ENCODE peak calls at places on chromosomes 3 and 15, in nine cellular contexts. One of them, this sample, is unnamed.

GRCh38 chr3:108093616-108094015 is 2.8 kb upstream of the CD47 start:
- DNase-seq in neural progenitor cell: no peak
- DNase-seq in cardiac muscle cell: no peak
- DNase-seq in CD8-positive, alpha-beta memory T cell: no peak
- DNase-seq in AG04450: no peak
- DNase-seq in A549: no peak
- DNase-seq in ovary: no peak
- DNase-seq in left lung: no peak
- DNase-seq in SK-N-MC: no peak
- DNase-seq in this sample: no peak

GRCh38 chr3:59265566-59265965 is 215.7 kb upstream of the CFAP20DC start:
- DNase-seq in left lung: no peak
- DNase-seq in neural progenitor cell: no peak
- DNase-seq in AG04450: no peak
- DNase-seq in CD8-positive, alpha-beta memory T cell: no peak
- DNase-seq in SK-N-MC: no peak
- DNase-seq in A549: no peak
- DNase-seq in ovary: no peak
- DNase-seq in cardiac muscle cell: no peak
- DNase-seq in this sample: no peak

GRCh38 chr3:110608566-110608965 is 463.1 kb upstream of the NECTIN3 start:
- DNase-seq in cardiac muscle cell: no peak
- DNase-seq in CD8-positive, alpha-beta memory T cell: no peak
- DNase-seq in AG04450: no peak
- DNase-seq in neural progenitor cell: no peak
- DNase-seq in A549: no peak
- DNase-seq in left lung: no peak
- DNase-seq in SK-N-MC: no peak
- DNase-seq in ovary: no peak
- DNase-seq in this sample: no peak

GRCh38 chr3:151379083-151379734 is 5.3 kb downstream of the P2RY12 start:
- DNase-seq in left lung: no peak
- DNase-seq in AG04450: no peak
- DNase-seq in CD8-positive, alpha-beta memory T cell: no peak
- DNase-seq in ovary: peak; percentile 49
- DNase-seq in neural progenitor cell: peak; percentile 65
- DNase-seq in cardiac muscle cell: peak; percentile 46
- DNase-seq in SK-N-MC: no peak
- DNase-seq in A549: peak; percentile 29
- DNase-seq in this sample: no peak

GRCh38 chr15:83092309-83092976 is 15.0 kb upstream of the TM6SF1 start:
- DNase-seq in neural progenitor cell: no peak
- DNase-seq in left lung: no peak
- DNase-seq in ovary: no peak
- DNase-seq in cardiac muscle cell: peak; percentile 57
- DNase-seq in A549: no peak
- DNase-seq in SK-N-MC: no peak
- DNase-seq in CD8-positive, alpha-beta memory T cell: no peak
- DNase-seq in AG04450: peak; percentile 18
- DNase-seq in this sample: peak; percentile 41

GRCh38 chr15:41940441-41940857 is 31.9 kb downstream of the EHD4 start:
- DNase-seq in cardiac muscle cell: no peak
- DNase-seq in SK-N-MC: no peak
- DNase-seq in left lung: peak; percentile 74
- DNase-seq in CD8-positive, alpha-beta memory T cell: peak; percentile 68
- DNase-seq in ovary: no peak
- DNase-seq in AG04450: no peak
- DNase-seq in neural progenitor cell: no peak
- DNase-seq in A549: peak; percentile 38
- DNase-seq in this sample: peak; percentile 87

GRCh38 chr15:38254065-38254883 is 1.6 kb downstream of the SPRED1 start:
- DNase-seq in A549: peak; percentile 60
- DNase-seq in CD8-positive, alpha-beta memory T cell: peak; percentile 58
- DNase-seq in AG04450: no peak
- DNase-seq in neural progenitor cell: peak; percentile 53
- DNase-seq in left lung: no peak
- DNase-seq in SK-N-MC: no peak
- DNase-seq in ovary: no peak
- DNase-seq in cardiac muscle cell: peak; percentile 67
- DNase-seq in this sample: no peak

GRCh38 chr3:134809412-134810051 is 14.5 kb downstream of the EPHB1 start:
- DNase-seq in cardiac muscle cell: no peak
- DNase-seq in A549: no peak
- DNase-seq in CD8-positive, alpha-beta memory T cell: no peak
- DNase-seq in AG04450: no peak
- DNase-seq in SK-N-MC: no peak
- DNase-seq in neural progenitor cell: peak; percentile 42
- DNase-seq in left lung: no peak
- DNase-seq in ovary: no peak
- DNase-seq in this sample: no peak

DNA sequence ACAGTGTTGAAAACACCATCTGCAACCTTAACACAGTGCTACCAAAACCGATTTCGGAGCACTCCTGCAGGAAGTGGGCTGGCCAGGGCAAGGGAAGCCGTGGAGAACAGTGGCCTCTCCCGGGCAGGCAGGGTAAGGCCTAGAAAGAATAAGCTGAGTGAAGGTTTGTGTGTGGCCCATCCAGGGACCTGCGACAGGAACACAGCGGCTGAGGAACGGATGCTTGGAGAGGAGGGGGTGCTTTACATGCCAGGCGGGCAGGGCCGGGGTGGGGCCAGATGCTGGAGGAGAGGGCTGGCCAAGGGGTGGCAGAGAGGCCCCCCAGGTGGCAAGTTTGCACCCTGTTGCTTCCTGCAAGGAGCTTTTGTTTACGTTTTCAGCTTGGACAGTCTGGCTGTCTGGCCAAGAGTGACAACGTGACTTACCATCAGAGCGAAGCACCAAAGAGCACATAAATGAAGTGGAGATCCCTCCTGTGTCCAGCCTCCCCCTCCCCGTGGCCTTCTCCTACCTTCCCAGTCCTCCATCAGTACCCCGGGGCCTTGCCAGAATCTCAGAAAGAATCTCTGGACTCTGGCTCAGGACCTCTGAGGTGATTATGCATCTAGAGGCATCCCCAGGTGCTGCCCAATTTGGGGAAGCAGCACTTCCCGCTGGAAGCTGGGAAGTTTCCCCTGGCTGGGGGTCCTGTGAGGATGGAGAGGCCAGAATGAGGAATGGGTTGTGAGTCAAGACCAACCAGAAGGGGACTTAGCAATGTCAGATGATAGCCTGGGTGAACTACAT is 156.4 kb downstream of the PGPEP1L start:
- DNase-seq in SK-N-MC: no peak
- DNase-seq in AG04450: no peak
- DNase-seq in left lung: peak; percentile 89
- DNase-seq in neural progenitor cell: peak; percentile 85
- DNase-seq in CD8-positive, alpha-beta memory T cell: peak; percentile 76
- DNase-seq in ovary: peak; percentile 77
- DNase-seq in A549: peak; percentile 89
- DNase-seq in cardiac muscle cell: peak; percentile 82
- DNase-seq in this sample: no peak
- H3K27ac ChIP-seq in SK-N-MC: peak overlapping the region; percentile 88
- H3K27ac ChIP-seq in AG04450: peak overlapping the region; percentile 80
- H3K27ac ChIP-seq in left lung: peak overlapping the region; percentile 94
- H3K27ac ChIP-seq in neural progenitor cell: no peak overlapping the region
- H3K27ac ChIP-seq in CD8-positive, alpha-beta memory T cell: peak overlapping the region; percentile 28
- H3K27ac ChIP-seq in ovary: peak overlapping the region; percentile 86
- H3K27ac ChIP-seq in A549: peak overlapping the region; percentile 95
- H3K27ac ChIP-seq in cardiac muscle cell: no peak overlapping the region
- H3K27ac ChIP-seq in this sample: peak overlapping the region; percentile 71

DNA sequence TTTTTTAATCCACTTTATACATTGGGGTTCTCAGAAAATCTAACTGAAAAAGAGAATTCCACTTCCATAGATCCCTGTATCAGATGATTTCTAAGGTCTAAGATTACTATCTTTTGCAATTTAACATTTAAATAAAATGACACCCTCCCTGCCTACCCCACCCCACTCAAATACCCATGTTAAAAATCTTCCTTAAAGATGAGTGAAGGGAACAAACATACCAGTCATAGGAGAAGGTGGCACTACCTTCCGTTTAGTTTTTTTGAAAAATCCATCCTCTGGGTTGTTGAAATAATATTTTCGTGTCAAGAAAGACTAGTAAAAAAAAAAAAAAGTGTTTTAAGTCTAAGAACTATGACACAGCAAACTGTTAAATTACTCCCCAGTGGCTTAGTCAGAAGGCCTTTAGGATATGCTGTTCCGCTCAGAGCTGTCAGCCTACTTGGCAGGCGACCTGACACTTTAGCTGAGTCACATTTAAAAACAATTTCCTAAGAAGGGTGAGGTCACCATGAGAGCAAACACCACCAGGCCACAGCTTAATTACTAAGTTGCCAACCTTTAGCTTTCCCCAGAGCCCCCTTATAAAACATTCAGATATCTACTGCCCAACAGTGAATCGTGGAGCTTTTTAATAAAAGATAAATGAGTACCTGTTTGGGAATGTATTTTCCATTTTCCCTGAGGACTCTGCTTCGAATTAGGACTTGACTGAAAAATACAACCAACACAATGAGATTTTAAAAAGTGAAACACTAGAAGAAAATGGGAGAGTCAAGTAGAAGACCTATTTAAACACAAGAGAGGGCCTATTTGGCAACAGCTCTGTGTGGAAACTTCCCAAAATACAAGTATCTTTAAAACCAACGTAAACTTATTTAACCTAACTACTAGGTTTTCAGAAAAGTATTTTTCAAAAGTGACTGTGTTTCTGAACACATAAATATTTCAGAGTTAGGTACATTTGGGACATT is 9.6 kb downstream of the EMC3 start:
- DNase-seq in SK-N-MC: no peak
- DNase-seq in cardiac muscle cell: no peak
- DNase-seq in left lung: no peak
- DNase-seq in ovary: peak; percentile 52
- DNase-seq in AG04450: peak; percentile 87
- DNase-seq in A549: peak; percentile 93
- DNase-seq in CD8-positive, alpha-beta memory T cell: no peak
- DNase-seq in neural progenitor cell: no peak
- DNase-seq in this sample: peak; percentile 91
- H3K27ac ChIP-seq in SK-N-MC: peak overlapping the region; percentile 54
- H3K27ac ChIP-seq in cardiac muscle cell: peak overlapping the region; percentile 32
- H3K27ac ChIP-seq in left lung: peak overlapping the region; percentile 61
- H3K27ac ChIP-seq in ovary: no peak overlapping the region
- H3K27ac ChIP-seq in AG04450: peak overlapping the region; percentile 54
- H3K27ac ChIP-seq in A549: peak overlapping the region; percentile 83
- H3K27ac ChIP-seq in CD8-positive, alpha-beta memory T cell: peak overlapping the region; percentile 77
- H3K27ac ChIP-seq in neural progenitor cell: no peak overlapping the region
- H3K27ac ChIP-seq in this sample: peak overlapping the region; percentile 49

GRCh38 chr3:66371432-66371831 is 129.4 kb downstream of the LRIG1 start:
- DNase-seq in A549: no peak
- DNase-seq in AG04450: no peak
- DNase-seq in CD8-positive, alpha-beta memory T cell: no peak
- DNase-seq in SK-N-MC: no peak
- DNase-seq in ovary: no peak
- DNase-seq in neural progenitor cell: no peak
- DNase-seq in left lung: no peak
- DNase-seq in cardiac muscle cell: no peak
- DNase-seq in this sample: no peak

GRCh38 chr3:66372681-66373350 is 128.0 kb downstream of the LRIG1 start:
- DNase-seq in cardiac muscle cell: peak; percentile 27
- DNase-seq in AG04450: no peak
- DNase-seq in neural progenitor cell: peak; percentile 59
- DNase-seq in SK-N-MC: no peak
- DNase-seq in A549: peak; percentile 9
- DNase-seq in left lung: no peak
- DNase-seq in CD8-positive, alpha-beta memory T cell: peak; percentile 84
- DNase-seq in ovary: no peak
- DNase-seq in this sample: no peak

GRCh38 chr3:66366747-66367146 is 134.1 kb downstream of the LRIG1 start:
- DNase-seq in CD8-positive, alpha-beta memory T cell: no peak
- DNase-seq in A549: no peak
- DNase-seq in SK-N-MC: no peak
- DNase-seq in neural progenitor cell: no peak
- DNase-seq in AG04450: no peak
- DNase-seq in cardiac muscle cell: no peak
- DNase-seq in left lung: no peak
- DNase-seq in ovary: no peak
- DNase-seq in this sample: no peak

GRCh38 chr3:66367979-66368378 is 132.8 kb downstream of the LRIG1 start:
- DNase-seq in AG04450: no peak
- DNase-seq in neural progenitor cell: no peak
- DNase-seq in ovary: no peak
- DNase-seq in A549: no peak
- DNase-seq in cardiac muscle cell: no peak
- DNase-seq in SK-N-MC: no peak
- DNase-seq in left lung: no peak
- DNase-seq in CD8-positive, alpha-beta memory T cell: no peak
- DNase-seq in this sample: no peak

DNA sequence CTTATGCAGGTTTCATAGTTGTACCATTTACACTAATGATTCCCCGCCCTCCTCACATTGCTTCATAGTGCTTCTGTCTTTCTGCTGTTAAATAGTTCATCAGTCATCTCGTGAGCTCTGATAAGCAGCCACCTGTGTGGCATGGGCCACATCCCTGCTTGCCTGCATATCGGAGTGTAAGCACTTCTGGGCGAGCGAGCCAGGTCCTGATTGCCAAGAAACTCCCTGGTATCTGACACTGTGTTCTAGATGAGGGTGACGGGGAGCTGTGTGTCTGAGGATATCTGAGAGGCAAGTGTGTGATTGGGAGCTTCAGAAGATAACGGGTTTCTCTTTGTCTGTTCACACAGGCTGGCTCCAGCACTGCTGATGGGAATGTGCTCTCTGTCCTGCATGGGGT is 130.6 kb downstream of the LRIG1 start:
- DNase-seq in SK-N-MC: no peak
- DNase-seq in CD8-positive, alpha-beta memory T cell: no peak
- DNase-seq in neural progenitor cell: no peak
- DNase-seq in ovary: no peak
- DNase-seq in left lung: no peak
- DNase-seq in AG04450: no peak
- DNase-seq in cardiac muscle cell: no peak
- DNase-seq in A549: no peak
- DNase-seq in this sample: no peak
- H3K27ac ChIP-seq in SK-N-MC: no peak overlapping the region
- H3K27ac ChIP-seq in CD8-positive, alpha-beta memory T cell: no peak overlapping the region
- H3K27ac ChIP-seq in neural progenitor cell: no peak overlapping the region
- H3K27ac ChIP-seq in ovary: no peak overlapping the region
- H3K27ac ChIP-seq in left lung: no peak overlapping the region
- H3K27ac ChIP-seq in AG04450: no peak overlapping the region
- H3K27ac ChIP-seq in cardiac muscle cell: no peak overlapping the region
- H3K27ac ChIP-seq in A549: no peak overlapping the region
- H3K27ac ChIP-seq in this sample: no peak overlapping the region

GRCh38 chr3:23438657-23439056 is 235.5 kb downstream of the UBE2E2 start:
- DNase-seq in neural progenitor cell: no peak
- DNase-seq in left lung: no peak
- DNase-seq in SK-N-MC: no peak
- DNase-seq in A549: no peak
- DNase-seq in cardiac muscle cell: no peak
- DNase-seq in AG04450: no peak
- DNase-seq in ovary: no peak
- DNase-seq in CD8-positive, alpha-beta memory T cell: no peak
- DNase-seq in this sample: no peak

GRCh38 chr3:23435318-23435717 is 232.2 kb downstream of the UBE2E2 start:
- DNase-seq in cardiac muscle cell: no peak
- DNase-seq in AG04450: no peak
- DNase-seq in left lung: no peak
- DNase-seq in neural progenitor cell: no peak
- DNase-seq in A549: no peak
- DNase-seq in SK-N-MC: no peak
- DNase-seq in ovary: no peak
- DNase-seq in CD8-positive, alpha-beta memory T cell: no peak
- DNase-seq in this sample: no peak

GRCh38 chr3:23439080-23439479 is 236.0 kb downstream of the UBE2E2 start:
- DNase-seq in ovary: no peak
- DNase-seq in CD8-positive, alpha-beta memory T cell: no peak
- DNase-seq in left lung: no peak
- DNase-seq in A549: no peak
- DNase-seq in SK-N-MC: no peak
- DNase-seq in AG04450: no peak
- DNase-seq in cardiac muscle cell: no peak
- DNase-seq in neural progenitor cell: no peak
- DNase-seq in this sample: no peak

GRCh38 chr3:23431759-23432158 is 228.6 kb downstream of the UBE2E2 start:
- DNase-seq in A549: no peak
- DNase-seq in CD8-positive, alpha-beta memory T cell: no peak
- DNase-seq in ovary: no peak
- DNase-seq in cardiac muscle cell: no peak
- DNase-seq in neural progenitor cell: no peak
- DNase-seq in SK-N-MC: no peak
- DNase-seq in AG04450: no peak
- DNase-seq in left lung: no peak
- DNase-seq in this sample: no peak

DNA sequence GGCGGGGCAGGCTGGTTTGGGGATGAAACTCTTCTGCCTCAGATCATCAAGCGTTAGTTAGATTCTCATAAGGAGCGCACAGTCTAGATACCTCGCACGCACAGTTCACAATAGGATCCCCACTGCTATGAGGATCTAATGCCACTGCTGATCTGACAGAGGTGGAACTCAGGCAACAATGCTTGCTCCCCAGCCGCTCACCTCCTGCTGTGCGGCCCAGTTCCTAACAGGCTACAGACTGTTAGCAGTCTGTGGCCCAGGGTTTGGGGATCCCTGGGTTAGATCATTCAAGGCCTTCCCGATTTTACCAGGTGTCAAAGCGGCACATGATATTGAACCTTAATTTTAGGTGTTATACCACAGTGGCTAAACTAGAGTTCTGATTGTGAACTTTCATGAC is 232.8 kb downstream of the UBE2E2 start:
- DNase-seq in SK-N-MC: no peak
- DNase-seq in CD8-positive, alpha-beta memory T cell: no peak
- DNase-seq in neural progenitor cell: peak; percentile 36
- DNase-seq in AG04450: no peak
- DNase-seq in A549: no peak
- DNase-seq in cardiac muscle cell: no peak
- DNase-seq in ovary: no peak
- DNase-seq in left lung: no peak
- DNase-seq in this sample: no peak
- H3K27ac ChIP-seq in SK-N-MC: no peak overlapping the region
- H3K27ac ChIP-seq in CD8-positive, alpha-beta memory T cell: no peak overlapping the region
- H3K27ac ChIP-seq in neural progenitor cell: no peak overlapping the region
- H3K27ac ChIP-seq in AG04450: no peak overlapping the region
- H3K27ac ChIP-seq in A549: no peak overlapping the region
- H3K27ac ChIP-seq in cardiac muscle cell: no peak overlapping the region
- H3K27ac ChIP-seq in ovary: no peak overlapping the region
- H3K27ac ChIP-seq in left lung: no peak overlapping the region
- H3K27ac ChIP-seq in this sample: no peak overlapping the region

This sample was measured in epithelial cell of prostate.